ENCODE peak calls at places on chromosome 5, in nine cellular contexts. R is CD8-positive, alpha-beta memory T cell; C is OCI-LY7; H is adrenal gland; U is neuronal stem cell; J is mesendoderm; N is kidney; W is H9; S is GM23338. T is an unnamed sample.

GRCh38 chr5:119273391-119273839 is 82.4 kb upstream of the TNFAIP8 start:
- DNase-seq in R (no peak), C (peak), H (no peak), U (no peak), J (no peak), N (peak), W (no peak), S (no peak), T (no peak)

GRCh38 chr5:73296772-73297171 is 123.8 kb downstream of the TMEM174 start:
- DNase-seq in R (no peak), C (no peak), H (no peak), U (no peak), J (peak), N (no peak), W (no peak), S (no peak), T (no peak)

GRCh38 chr5:169119287-169120048 is 181.5 kb downstream of the SLIT3 start:
- DNase-seq in R (no peak), C (no peak), H (no peak), U (no peak), J (peak), N (no peak), W (no peak), S (no peak), T (no peak)

GRCh38 chr5:67124556-67124955 is 72.0 kb downstream of the CD180 start:
- DNase-seq in R (no peak), C (no peak), H (no peak), U (no peak), J (no peak), N (no peak), W (no peak), S (no peak), T (no peak)

GRCh38 chr5:106843812-106844416 is 826.8 kb downstream of the EFNA5 start:
- DNase-seq in R (no peak), C (peak), H (no peak), U (no peak), J (peak), N (no peak), W (no peak), S (peak), T (no peak)

GRCh38 chr5:97009212-97009898 is 73.5 kb downstream of the LNPEP start:
- DNase-seq in R (no peak), C (peak), H (no peak), U (no peak), J (no peak), N (no peak), W (no peak), S (no peak), T (no peak)

GRCh38 chr5:138927979-138928378 is 52.8 kb upstream of the LRRTM2 start:
- DNase-seq in R (no peak), C (no peak), H (peak), U (no peak), J (no peak), N (peak), W (no peak), S (no peak), T (peak)

GRCh38 chr5:6791031-6791577 is 77.9 kb downstream of the TENT4A start:
- DNase-seq in R (no peak), C (no peak), H (no peak), U (no peak), J (no peak), N (no peak), W (no peak), S (no peak), T (no peak)

GRCh38 chr5:5419291-5420210 is 2.9 kb upstream of the ICE1 start:
- DNase-seq in R (no peak), C (peak), H (peak), U (peak), J (peak), N (no peak), W (peak), S (peak), T (no peak)

DNA sequence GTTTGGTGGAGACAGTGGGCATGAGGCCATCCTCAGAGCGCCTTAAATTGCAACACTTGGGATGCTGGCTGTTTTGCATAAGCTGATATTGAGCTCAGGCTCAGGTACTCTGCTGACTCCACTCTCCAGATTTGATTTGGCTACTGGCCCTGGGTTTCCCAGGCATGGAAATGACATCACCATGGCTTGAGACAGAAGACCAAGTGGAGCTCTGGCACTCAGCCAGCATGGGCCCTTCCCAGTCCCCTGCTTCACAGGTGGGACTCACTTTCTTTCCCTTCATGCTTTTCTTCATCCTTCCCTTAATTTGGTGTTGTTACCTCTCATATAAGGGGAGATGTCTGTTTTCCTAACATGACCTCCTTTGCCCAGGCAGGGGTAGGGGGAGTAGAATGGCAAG is 72.0 kb upstream of the IL12B start:
- DNase-seq in R (no peak), C (no peak), H (no peak), U (no peak), J (no peak), N (no peak), W (no peak), S (no peak), T (no peak)
- H3K27ac ChIP-seq in R (no peak), C (no peak), H (no peak), U (no peak), J (no peak), N (no peak), W (no peak), S (no peak), T (no peak)

GRCh38 chr5:1110260-1110929 is 1.5 kb downstream of the SLC12A7 start:
- DNase-seq in R (no peak), C (no peak), H (peak), U (no peak), J (no peak), N (no peak), W (no peak), S (no peak), T (no peak)

GRCh38 chr5:1108008-1108864 is 3.6 kb downstream of the SLC12A7 start:
- DNase-seq in R (no peak), C (no peak), H (peak), U (no peak), J (no peak), N (no peak), W (no peak), S (no peak), T (no peak)

GRCh38 chr5:1107167-1108007 is 4.5 kb downstream of the SLC12A7 start:
- DNase-seq in R (no peak), C (peak), H (no peak), U (no peak), J (peak), N (no peak), W (peak), S (peak), T (no peak)

GRCh38 chr5:1109542-1110259 is 2.2 kb downstream of the SLC12A7 start:
- DNase-seq in R (no peak), C (no peak), H (no peak), U (no peak), J (no peak), N (no peak), W (no peak), S (no peak), T (no peak)

GRCh38 chr5:1108865-1109174 is 3.0 kb downstream of the SLC12A7 start:
- DNase-seq in R (no peak), C (no peak), H (peak), U (no peak), J (no peak), N (no peak), W (no peak), S (no peak), T (no peak)
- H3K27ac ChIP-seq in R (no peak), C (no peak), H (peak), U (no peak), J (no peak), N (peak), W (no peak), S (no peak), T (no peak)

DNA sequence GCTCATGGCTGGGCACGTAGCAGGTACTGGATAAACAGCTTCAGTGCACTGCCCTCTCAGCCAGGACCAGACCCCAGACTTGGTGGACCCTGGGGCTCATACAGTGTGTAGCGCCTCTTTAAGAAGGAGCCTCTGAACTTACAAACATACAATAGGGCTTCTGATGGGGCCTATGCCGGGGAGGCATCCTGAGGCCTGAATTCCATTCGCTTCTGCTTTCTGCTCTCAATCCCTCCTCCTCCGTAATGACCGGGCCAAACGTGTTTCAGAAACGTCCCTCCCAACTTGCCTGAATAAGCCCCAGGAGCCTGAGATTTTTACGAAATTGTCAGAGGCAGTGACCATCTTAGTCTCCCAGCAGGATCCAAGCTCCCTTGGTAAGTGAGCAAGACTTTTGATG is 128.1 kb upstream of the BOD1 start:
- DNase-seq in R (no peak), C (peak), H (no peak), U (no peak), J (peak), N (no peak), W (no peak), S (peak), T (no peak)
- H3K27ac ChIP-seq in R (no peak), C (peak), H (no peak), U (no peak), J (peak), N (no peak), W (no peak), S (peak), T (no peak)

GRCh38 chr5:10123254-10123989 is 126.3 kb downstream of the ATPSCKMT start:
- DNase-seq in R (no peak), C (no peak), H (no peak), U (no peak), J (no peak), N (no peak), W (no peak), S (no peak), T (no peak)
- H3K27ac ChIP-seq in R (no peak), C (no peak), H (no peak), U (no peak), J (no peak), N (no peak), W (no peak), S (no peak), T (no peak)

GRCh38 chr5:173315495-173316352 is 12.5 kb downstream of the STC2 start:
- DNase-seq in R (no peak), C (no peak), H (peak), U (no peak), J (peak), N (no peak), W (no peak), S (peak), T (no peak)
- H3K27ac ChIP-seq in R (no peak), C (no peak), H (no peak), U (peak), J (no peak), N (no peak), W (no peak), S (peak), T (no peak)

GRCh38 chr5:147733075-147733474 is 49.5 kb downstream of the JAKMIP2 start:
- DNase-seq in R (no peak), C (no peak), H (no peak), U (no peak), J (no peak), N (no peak), W (no peak), S (no peak), T (no peak)

GRCh38 chr5:147731708-147732551 is 50.6 kb downstream of the JAKMIP2 start:
- DNase-seq in R (no peak), C (no peak), H (no peak), U (no peak), J (no peak), N (no peak), W (no peak), S (no peak), T (no peak)

GRCh38 chr5:147735621-147736125 is 46.9 kb downstream of the JAKMIP2 start:
- DNase-seq in R (no peak), C (no peak), H (no peak), U (no peak), J (no peak), N (no peak), W (no peak), S (no peak), T (no peak)

GRCh38 chr5:147732552-147732883 is 50.0 kb downstream of the JAKMIP2 start:
- DNase-seq in R (no peak), C (no peak), H (no peak), U (no peak), J (no peak), N (no peak), W (no peak), S (no peak), T (no peak)

GRCh38 chr5:147734839-147735238 is 47.7 kb downstream of the JAKMIP2 start:
- DNase-seq in R (no peak), C (no peak), H (no peak), U (no peak), J (no peak), N (no peak), W (no peak), S (peak), T (no peak)
- H3K27ac ChIP-seq in R (no peak), C (no peak), H (no peak), U (no peak), J (no peak), N (no peak), W (peak), S (peak), T (no peak)